ENCODE peak calls at places on chromosome 12, in seven cellular contexts. One of them, this sample, is unnamed.

GRCh38 chr12:97148941-97149559 is 242.0 kb downstream of the NEDD1 start:
- DNase-seq in CD8-positive, alpha-beta T cell: peak; percentile 1
- DNase-seq in breast epithelium: peak; percentile 68
- DNase-seq in caudate nucleus: peak; percentile 27
- DNase-seq in left lung: peak; percentile 81
- DNase-seq in neuronal stem cell: no peak
- DNase-seq in CD8-positive, alpha-beta memory T cell: peak; percentile 45
- DNase-seq in this sample: peak; percentile 96

GRCh38 chr12:98737327-98737722 is 92.2 kb downstream of the APAF1 start:
- DNase-seq in CD8-positive, alpha-beta T cell: no peak
- DNase-seq in breast epithelium: no peak
- DNase-seq in caudate nucleus: no peak
- DNase-seq in left lung: no peak
- DNase-seq in neuronal stem cell: no peak
- DNase-seq in CD8-positive, alpha-beta memory T cell: no peak
- DNase-seq in this sample: no peak

GRCh38 chr12:112852127-112852526 is 54.6 kb upstream of the OAS1 start:
- DNase-seq in CD8-positive, alpha-beta T cell: no peak
- DNase-seq in breast epithelium: no peak
- DNase-seq in caudate nucleus: no peak
- DNase-seq in left lung: no peak
- DNase-seq in neuronal stem cell: no peak
- DNase-seq in CD8-positive, alpha-beta memory T cell: no peak
- DNase-seq in this sample: peak; percentile 30

GRCh38 chr12:48197967-48198618 is 5.0 kb downstream of the OR10AD1 start:
- DNase-seq in CD8-positive, alpha-beta T cell: peak; percentile 75
- DNase-seq in breast epithelium: peak; percentile 96
- DNase-seq in caudate nucleus: peak; percentile 94
- DNase-seq in left lung: peak; percentile 99
- DNase-seq in neuronal stem cell: peak; percentile 90
- DNase-seq in CD8-positive, alpha-beta memory T cell: peak; percentile 93
- DNase-seq in this sample: peak; percentile 100

GRCh38 chr12:29229158-29229505 is 80.1 kb downstream of the FAR2 start:
- DNase-seq in CD8-positive, alpha-beta T cell: no peak
- DNase-seq in breast epithelium: no peak
- DNase-seq in caudate nucleus: no peak
- DNase-seq in left lung: no peak
- DNase-seq in neuronal stem cell: no peak
- DNase-seq in CD8-positive, alpha-beta memory T cell: no peak
- DNase-seq in this sample: no peak

GRCh38 chr12:104307655-104308000 is 4.1 kb downstream of the EID3 start:
- DNase-seq in CD8-positive, alpha-beta T cell: no peak
- DNase-seq in breast epithelium: no peak
- DNase-seq in caudate nucleus: no peak
- DNase-seq in left lung: no peak
- DNase-seq in neuronal stem cell: no peak
- DNase-seq in CD8-positive, alpha-beta memory T cell: no peak
- DNase-seq in this sample: no peak

GRCh38 chr12:69428351-69429048 is 41.7 kb upstream of the FRS2 start:
- DNase-seq in CD8-positive, alpha-beta T cell: no peak
- DNase-seq in breast epithelium: no peak
- DNase-seq in caudate nucleus: no peak
- DNase-seq in left lung: no peak
- DNase-seq in neuronal stem cell: no peak
- DNase-seq in CD8-positive, alpha-beta memory T cell: no peak
- DNase-seq in this sample: no peak

GRCh38 chr12:70044170-70044569 is 199.1 kb upstream of the CNOT2 start:
- DNase-seq in CD8-positive, alpha-beta T cell: no peak
- DNase-seq in breast epithelium: no peak
- DNase-seq in caudate nucleus: no peak
- DNase-seq in left lung: no peak
- DNase-seq in neuronal stem cell: no peak
- DNase-seq in CD8-positive, alpha-beta memory T cell: no peak
- DNase-seq in this sample: no peak

GRCh38 chr12:115351513-115352077 is 667.6 kb upstream of the TBX3 start:
- DNase-seq in CD8-positive, alpha-beta T cell: no peak
- DNase-seq in breast epithelium: no peak
- DNase-seq in caudate nucleus: no peak
- DNase-seq in left lung: no peak
- DNase-seq in neuronal stem cell: no peak
- DNase-seq in CD8-positive, alpha-beta memory T cell: no peak
- DNase-seq in this sample: no peak

GRCh38 chr12:75479963-75480461 is 543 bp upstream of the GLIPR1 start:
- DNase-seq in CD8-positive, alpha-beta T cell: no peak
- DNase-seq in breast epithelium: no peak
- DNase-seq in caudate nucleus: no peak
- DNase-seq in left lung: no peak
- DNase-seq in neuronal stem cell: no peak
- DNase-seq in CD8-positive, alpha-beta memory T cell: no peak
- DNase-seq in this sample: no peak

GRCh38 chr12:639566-639965 is 23.7 kb downstream of the NINJ2 start:
- DNase-seq in CD8-positive, alpha-beta T cell: no peak
- DNase-seq in breast epithelium: no peak
- DNase-seq in caudate nucleus: no peak
- DNase-seq in left lung: no peak
- DNase-seq in neuronal stem cell: no peak
- DNase-seq in CD8-positive, alpha-beta memory T cell: no peak
- DNase-seq in this sample: no peak

GRCh38 chr12:109581856-109582255 is 8.3 kb downstream of the MVK start:
- DNase-seq in CD8-positive, alpha-beta T cell: no peak
- DNase-seq in breast epithelium: no peak
- DNase-seq in caudate nucleus: no peak
- DNase-seq in left lung: peak; percentile 58
- DNase-seq in neuronal stem cell: no peak
- DNase-seq in CD8-positive, alpha-beta memory T cell: no peak
- DNase-seq in this sample: no peak

GRCh38 chr12:575948-576612 is 87.2 kb downstream of the NINJ2 start:
- DNase-seq in CD8-positive, alpha-beta T cell: peak; percentile 73
- DNase-seq in breast epithelium: peak; percentile 65
- DNase-seq in caudate nucleus: peak; percentile 50
- DNase-seq in left lung: peak; percentile 98
- DNase-seq in neuronal stem cell: peak; percentile 71
- DNase-seq in CD8-positive, alpha-beta memory T cell: peak; percentile 82
- DNase-seq in this sample: peak; percentile 95

GRCh38 chr12:48002773-48003218 is 1.5 kb downstream of the COL2A1 start:
- DNase-seq in CD8-positive, alpha-beta T cell: no peak
- DNase-seq in breast epithelium: no peak
- DNase-seq in caudate nucleus: no peak
- DNase-seq in left lung: no peak
- DNase-seq in neuronal stem cell: no peak
- DNase-seq in CD8-positive, alpha-beta memory T cell: no peak
- DNase-seq in this sample: peak; percentile 85

GRCh38 chr12:26018926-26019325 is 60.4 kb downstream of the RASSF8 start:
- DNase-seq in CD8-positive, alpha-beta T cell: no peak
- DNase-seq in breast epithelium: no peak
- DNase-seq in caudate nucleus: no peak
- DNase-seq in left lung: no peak
- DNase-seq in neuronal stem cell: no peak
- DNase-seq in CD8-positive, alpha-beta memory T cell: no peak
- DNase-seq in this sample: no peak

GRCh38 chr12:75738486-75738885 is 227.1 kb upstream of the KRR1 start:
- DNase-seq in CD8-positive, alpha-beta T cell: no peak
- DNase-seq in breast epithelium: no peak
- DNase-seq in caudate nucleus: no peak
- DNase-seq in left lung: no peak
- DNase-seq in neuronal stem cell: no peak
- DNase-seq in CD8-positive, alpha-beta memory T cell: no peak
- DNase-seq in this sample: no peak

GRCh38 chr12:107586256-107586970 is 99.2 kb upstream of the PWP1 start:
- DNase-seq in CD8-positive, alpha-beta T cell: no peak
- DNase-seq in breast epithelium: no peak
- DNase-seq in caudate nucleus: no peak
- DNase-seq in left lung: no peak
- DNase-seq in neuronal stem cell: no peak
- DNase-seq in CD8-positive, alpha-beta memory T cell: no peak
- DNase-seq in this sample: peak; percentile 86

GRCh38 chr12:23893611-23894010 is 55.9 kb downstream of the SOX5 start:
- DNase-seq in CD8-positive, alpha-beta T cell: no peak
- DNase-seq in breast epithelium: no peak
- DNase-seq in caudate nucleus: no peak
- DNase-seq in left lung: no peak
- DNase-seq in neuronal stem cell: no peak
- DNase-seq in CD8-positive, alpha-beta memory T cell: no peak
- DNase-seq in this sample: no peak

GRCh38 chr12:86194721-86195120 is 61.5 kb downstream of the MGAT4C start:
- DNase-seq in CD8-positive, alpha-beta T cell: no peak
- DNase-seq in breast epithelium: no peak
- DNase-seq in caudate nucleus: no peak
- DNase-seq in left lung: no peak
- DNase-seq in neuronal stem cell: no peak
- DNase-seq in CD8-positive, alpha-beta memory T cell: no peak
- DNase-seq in this sample: no peak

GRCh38 chr12:868722-869121 is 80.8 kb downstream of the RAD52 start:
- DNase-seq in CD8-positive, alpha-beta T cell: no peak
- DNase-seq in breast epithelium: no peak
- DNase-seq in caudate nucleus: no peak
- DNase-seq in left lung: no peak
- DNase-seq in neuronal stem cell: no peak
- DNase-seq in CD8-positive, alpha-beta memory T cell: no peak
- DNase-seq in this sample: peak; percentile 70

DNA sequence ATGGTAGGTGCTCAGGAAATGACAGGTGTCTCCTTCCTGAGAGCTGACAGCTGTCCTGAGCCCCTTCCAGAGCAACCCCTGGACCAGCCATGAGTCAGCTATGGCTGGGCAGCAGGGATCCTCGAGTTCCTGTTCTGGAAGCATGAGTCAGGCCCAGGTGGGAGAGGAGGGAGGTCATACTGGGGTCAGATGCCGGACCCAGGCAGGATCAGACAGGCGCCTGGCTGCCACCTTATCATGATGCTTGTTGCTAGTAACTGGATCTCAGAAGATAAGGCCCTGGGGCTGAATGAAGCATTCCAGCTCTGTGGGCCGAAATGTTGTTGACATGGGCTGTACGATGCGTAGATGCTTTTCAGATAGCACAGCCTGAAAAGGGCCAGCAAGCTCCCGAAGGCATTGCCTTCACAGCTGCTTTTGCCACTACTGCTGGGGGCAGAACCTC is 17.4 kb upstream of the KRT7 start:
- DNase-seq in CD8-positive, alpha-beta T cell: no peak
- DNase-seq in breast epithelium: peak; percentile 68
- DNase-seq in caudate nucleus: no peak
- DNase-seq in left lung: peak; percentile 79
- DNase-seq in neuronal stem cell: no peak
- DNase-seq in CD8-positive, alpha-beta memory T cell: peak; percentile 33
- DNase-seq in this sample: peak; percentile 77
- H3K27ac ChIP-seq in CD8-positive, alpha-beta T cell: no peak overlapping the region
- H3K27ac ChIP-seq in breast epithelium: peak overlapping the region; percentile 73
- H3K27ac ChIP-seq in caudate nucleus: no peak overlapping the region
- H3K27ac ChIP-seq in left lung: no peak overlapping the region
- H3K27ac ChIP-seq in neuronal stem cell: no peak overlapping the region
- H3K27ac ChIP-seq in CD8-positive, alpha-beta memory T cell: no peak overlapping the region
- H3K27ac ChIP-seq in this sample: no peak overlapping the region

GRCh38 chr12:124753230-124753595 is 110.5 kb downstream of the SCARB1 start:
- DNase-seq in CD8-positive, alpha-beta T cell: no peak
- DNase-seq in breast epithelium: no peak
- DNase-seq in caudate nucleus: no peak
- DNase-seq in left lung: no peak
- DNase-seq in neuronal stem cell: no peak
- DNase-seq in CD8-positive, alpha-beta memory T cell: no peak
- DNase-seq in this sample: no peak

GRCh38 chr12:124754949-124755800 is 108.5 kb downstream of the SCARB1 start:
- DNase-seq in CD8-positive, alpha-beta T cell: no peak
- DNase-seq in breast epithelium: peak; percentile 60
- DNase-seq in caudate nucleus: peak; percentile 79
- DNase-seq in left lung: peak; percentile 92
- DNase-seq in neuronal stem cell: no peak
- DNase-seq in CD8-positive, alpha-beta memory T cell: peak; percentile 54
- DNase-seq in this sample: no peak

GRCh38 chr12:124753993-124754392 is 109.7 kb downstream of the SCARB1 start:
- DNase-seq in CD8-positive, alpha-beta T cell: no peak
- DNase-seq in breast epithelium: no peak
- DNase-seq in caudate nucleus: no peak
- DNase-seq in left lung: no peak
- DNase-seq in neuronal stem cell: no peak
- DNase-seq in CD8-positive, alpha-beta memory T cell: no peak
- DNase-seq in this sample: no peak

GRCh38 chr12:124755801-124756148 is 107.9 kb downstream of the SCARB1 start:
- DNase-seq in CD8-positive, alpha-beta T cell: no peak
- DNase-seq in breast epithelium: no peak
- DNase-seq in caudate nucleus: no peak
- DNase-seq in left lung: no peak
- DNase-seq in neuronal stem cell: no peak
- DNase-seq in CD8-positive, alpha-beta memory T cell: no peak
- DNase-seq in this sample: no peak

DNA sequence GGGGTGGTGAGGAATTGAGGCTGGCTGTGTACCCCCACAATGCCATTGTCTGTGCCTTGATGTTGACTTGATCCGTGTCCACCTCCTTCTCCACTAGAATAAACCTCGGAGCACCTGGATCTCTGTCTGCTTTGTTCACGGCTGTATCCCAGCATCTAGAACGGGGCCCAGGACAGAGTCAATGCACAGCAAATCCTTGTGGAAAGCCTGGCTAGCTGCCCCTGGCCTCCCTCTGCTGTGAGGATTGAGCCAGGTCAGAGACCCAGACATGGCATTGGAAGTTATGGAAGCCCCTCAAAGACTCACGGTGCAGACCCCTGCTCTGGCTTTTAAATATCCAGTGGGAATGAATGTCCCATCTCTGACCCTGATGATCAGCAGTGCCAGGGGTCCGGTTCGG is 109.2 kb downstream of the SCARB1 start:
- DNase-seq in CD8-positive, alpha-beta T cell: no peak
- DNase-seq in breast epithelium: no peak
- DNase-seq in caudate nucleus: no peak
- DNase-seq in left lung: no peak
- DNase-seq in neuronal stem cell: no peak
- DNase-seq in CD8-positive, alpha-beta memory T cell: no peak
- DNase-seq in this sample: no peak
- H3K27ac ChIP-seq in CD8-positive, alpha-beta T cell: no peak overlapping the region
- H3K27ac ChIP-seq in breast epithelium: peak overlapping the region; percentile 94
- H3K27ac ChIP-seq in caudate nucleus: peak overlapping the region; percentile 96
- H3K27ac ChIP-seq in left lung: peak overlapping the region; percentile 88
- H3K27ac ChIP-seq in neuronal stem cell: peak overlapping the region; percentile 82
- H3K27ac ChIP-seq in CD8-positive, alpha-beta memory T cell: no peak overlapping the region
- H3K27ac ChIP-seq in this sample: peak overlapping the region; percentile 90

GRCh38 chr12:110743571-110744093 is 941 bp upstream of the PPP1CC start:
- DNase-seq in CD8-positive, alpha-beta T cell: no peak
- DNase-seq in breast epithelium: no peak
- DNase-seq in caudate nucleus: no peak
- DNase-seq in left lung: peak; percentile 78
- DNase-seq in neuronal stem cell: peak; percentile 27
- DNase-seq in CD8-positive, alpha-beta memory T cell: no peak
- DNase-seq in this sample: peak; percentile 74
- H3K27ac ChIP-seq in CD8-positive, alpha-beta T cell: no peak overlapping the region
- H3K27ac ChIP-seq in breast epithelium: peak overlapping the region; percentile 41
- H3K27ac ChIP-seq in caudate nucleus: peak overlapping the region; percentile 75
- H3K27ac ChIP-seq in left lung: peak overlapping the region; percentile 91
- H3K27ac ChIP-seq in neuronal stem cell: no peak overlapping the region
- H3K27ac ChIP-seq in CD8-positive, alpha-beta memory T cell: no peak overlapping the region
- H3K27ac ChIP-seq in this sample: no peak overlapping the region

DNA sequence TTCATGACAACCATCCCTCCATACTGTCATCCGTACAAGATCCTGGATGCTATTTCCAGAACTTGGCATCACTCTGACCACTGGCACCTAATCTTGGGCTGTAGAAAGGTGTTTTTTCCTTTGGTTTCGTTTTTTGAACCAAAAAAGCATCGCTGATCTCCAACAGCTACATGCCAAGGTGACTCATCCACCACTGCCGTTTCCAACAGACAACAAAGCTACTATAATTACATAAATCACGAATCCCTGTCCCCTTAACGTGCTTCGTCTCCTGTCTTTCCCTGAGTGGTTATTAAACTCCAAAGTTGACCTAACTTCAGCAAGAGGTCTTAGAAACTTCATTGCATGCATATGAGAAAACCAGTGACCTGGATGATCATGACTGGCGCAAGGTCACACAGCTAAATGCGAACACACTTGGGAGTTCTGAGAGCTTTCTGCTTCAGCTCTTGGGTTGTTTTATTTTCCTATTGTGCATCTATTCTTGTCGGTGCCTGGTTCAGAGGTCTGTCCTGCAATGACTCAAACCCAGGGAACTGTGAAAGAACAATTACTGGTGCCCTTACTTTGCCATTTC is 99.9 kb downstream of the PPM1H start:
- DNase-seq in CD8-positive, alpha-beta T cell: no peak
- DNase-seq in breast epithelium: no peak
- DNase-seq in caudate nucleus: no peak
- DNase-seq in left lung: no peak
- DNase-seq in neuronal stem cell: peak; percentile 46
- DNase-seq in CD8-positive, alpha-beta memory T cell: no peak
- DNase-seq in this sample: no peak
- H3K27ac ChIP-seq in CD8-positive, alpha-beta T cell: no peak overlapping the region
- H3K27ac ChIP-seq in breast epithelium: no peak overlapping the region
- H3K27ac ChIP-seq in caudate nucleus: peak overlapping the region; percentile 8
- H3K27ac ChIP-seq in left lung: no peak overlapping the region
- H3K27ac ChIP-seq in neuronal stem cell: peak overlapping the region; percentile 26
- H3K27ac ChIP-seq in CD8-positive, alpha-beta memory T cell: no peak overlapping the region
- H3K27ac ChIP-seq in this sample: no peak overlapping the region

This sample was measured in endodermal cell.